ENCODE peak calls at places on chromosomes 13 and 19, in five cellular contexts. H is foreskin fibroblast, Z is cardiac fibroblast, Q is left ventricle myocardium inferior, K is ovary. J is an unnamed sample.

GRCh38 chr19:28943651-28944050 is 269.3 kb downstream of the UQCRFS1 start:
- DNase-seq in H (no peak), Z (no peak), Q (no peak), K (no peak), J (no peak)

GRCh38 chr19:49453013-49453756 is at the start of gene ALDH16A1:
- DNase-seq in H (peak; percentile 99), Z (peak; percentile 99), Q (peak; percentile 98), K (peak; percentile 98), J (peak; percentile 95)

GRCh38 chr19:7637374-7638256 is 705 bp downstream of the STXBP2 start:
- DNase-seq in H (no peak), Z (peak; percentile 29), Q (peak; percentile 51), K (no peak), J (no peak)

GRCh38 chr19:18536475-18536874 is 6.9 kb downstream of the FKBP8 start:
- DNase-seq in H (no peak), Z (no peak), Q (no peak), K (no peak), J (no peak)

GRCh38 chr19:5321851-5322681 is 18.5 kb downstream of the PTPRS start:
- DNase-seq in H (peak; percentile 10), Z (no peak), Q (no peak), K (no peak), J (no peak)

GRCh38 chr13:64540468-64540867 is 2689.7 kb downstream of the PCDH9 start:
- DNase-seq in H (peak; percentile 29), Z (no peak), Q (no peak), K (no peak), J (no peak)

GRCh38 chr13:92530364-92530763 is 696.2 kb upstream of the GPC6 start:
- DNase-seq in H (no peak), Z (peak; percentile 13), Q (no peak), K (no peak), J (no peak)

GRCh38 chr19:4518345-4519171 is at the start of gene PLIN4:
- DNase-seq in H (peak; percentile 83), Z (peak; percentile 94), Q (peak; percentile 85), K (peak; percentile 93), J (no peak)

GRCh38 chr13:59823495-59823894 is 340.2 kb downstream of the DIAPH3 start:
- DNase-seq in H (peak; percentile 77), Z (peak; percentile 32), Q (no peak), K (no peak), J (peak; percentile 1)

GRCh38 chr13:81591528-81592220 is 1250.7 kb upstream of the SPRY2 start:
- DNase-seq in H (no peak), Z (no peak), Q (no peak), K (no peak), J (no peak)

GRCh38 chr13:41916173-41916954 is 44.5 kb downstream of the VWA8 start:
- DNase-seq in H (peak; percentile 88), Z (peak; percentile 76), Q (no peak), K (no peak), J (peak; percentile 89)

GRCh38 chr19:58399903-58400637 is 4.6 kb downstream of the RNF225 start:
- DNase-seq in H (peak; percentile 51), Z (no peak), Q (no peak), K (no peak), J (no peak)

GRCh38 chr19:30174357-30174645 is 197.9 kb upstream of the ZNF536 start:
- DNase-seq in H (no peak), Z (no peak), Q (no peak), K (no peak), J (no peak)

DNA sequence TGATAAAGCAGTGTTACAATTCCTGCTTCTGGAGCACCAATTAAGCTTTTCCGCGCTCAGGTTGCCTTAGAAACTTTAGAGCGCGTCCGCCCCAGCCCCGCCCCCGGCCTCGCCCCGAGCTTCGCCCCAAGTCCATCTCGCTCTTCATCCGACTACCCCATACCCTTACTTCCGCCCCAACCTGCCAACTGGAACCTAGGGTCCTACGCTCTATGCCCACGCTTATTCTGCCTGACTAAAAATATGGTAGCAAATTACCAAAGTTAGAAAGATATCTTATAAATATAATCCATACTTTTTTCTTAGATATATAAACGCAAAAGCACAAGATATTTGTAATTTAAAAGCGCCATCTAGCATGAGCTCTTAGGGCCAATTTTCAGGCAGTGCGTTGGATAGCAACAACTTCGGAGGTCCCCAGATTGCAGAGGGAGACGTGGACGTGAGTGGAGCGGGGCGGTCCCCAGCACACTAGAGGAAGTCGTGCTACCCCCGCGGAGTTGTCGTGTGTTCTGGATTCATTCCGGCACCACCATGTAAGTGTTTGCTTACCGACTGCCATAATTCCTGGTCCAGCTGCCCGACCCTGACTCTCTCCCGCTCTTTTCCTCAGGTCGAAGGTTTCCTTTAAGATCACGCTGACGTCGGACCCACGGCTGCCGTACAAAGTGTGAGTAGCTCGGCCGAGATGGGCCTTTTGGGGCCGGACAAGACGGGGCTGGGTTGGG is at the start of gene UFM1:
- DNase-seq in H (peak; percentile 95), Z (peak; percentile 98), Q (peak; percentile 90), K (peak; percentile 89), J (peak; percentile 90)
- TF ChIP-seq CTCF in H (no peak), Z (no peak), Q (no peak), K (peak; percentile 9), J (no peak)

GRCh38 chr13:33206945-33207615 is 78.5 kb downstream of the STARD13 start:
- DNase-seq in H (no peak), Z (no peak), Q (no peak), K (no peak), J (no peak)

GRCh38 chr13:33206425-33206824 is 79.1 kb downstream of the STARD13 start:
- DNase-seq in H (peak; percentile 72), Z (no peak), Q (no peak), K (no peak), J (no peak)

GRCh38 chr13:33205224-33205623 is 80.3 kb downstream of the STARD13 start:
- DNase-seq in H (no peak), Z (no peak), Q (no peak), K (no peak), J (no peak)

GRCh38 chr13:33204130-33204927 is 81.2 kb downstream of the STARD13 start:
- DNase-seq in H (peak; percentile 96), Z (peak; percentile 94), Q (peak; percentile 73), K (peak; percentile 44), J (peak; percentile 87)

DNA sequence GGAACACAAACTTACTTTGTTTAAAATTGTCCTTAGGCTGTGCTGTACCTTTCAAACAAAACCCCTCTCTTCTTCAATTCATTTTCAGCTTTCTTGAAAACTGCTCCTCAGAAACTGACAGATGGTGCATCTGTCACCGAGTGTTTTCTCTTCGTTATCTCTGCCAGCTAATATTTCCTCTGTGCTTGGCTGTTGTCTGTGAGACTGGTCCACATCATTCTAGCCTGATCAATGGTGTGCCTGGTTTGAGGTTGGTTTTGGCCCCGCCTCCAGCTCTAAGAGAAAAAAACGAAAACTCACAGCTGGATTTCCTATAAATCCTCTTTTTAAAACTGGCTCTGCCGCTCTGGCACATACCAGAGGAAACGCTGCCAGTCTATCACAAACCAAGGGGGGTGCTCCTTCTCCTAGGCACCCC is 79.7 kb downstream of the STARD13 start:
- DNase-seq in H (no peak), Z (peak; percentile 39), Q (no peak), K (no peak), J (no peak)
- H3K4me3 ChIP-seq in H (peak overlapping the region; percentile 6), Z (no peak overlapping the region), Q (peak overlapping the region; percentile 60), K (no peak overlapping the region), J (peak overlapping the region; percentile 9)

GRCh38 chr19:48203794-48204628 is 33.5 kb downstream of the ZSWIM9 start:
- DNase-seq in H (peak; percentile 96), Z (peak; percentile 96), Q (peak; percentile 93), K (peak; percentile 90), J (peak; percentile 87)
- TF ChIP-seq CTCF in H (no peak), Z (no peak), Q (no peak), K (no peak), J (no peak)

DNA sequence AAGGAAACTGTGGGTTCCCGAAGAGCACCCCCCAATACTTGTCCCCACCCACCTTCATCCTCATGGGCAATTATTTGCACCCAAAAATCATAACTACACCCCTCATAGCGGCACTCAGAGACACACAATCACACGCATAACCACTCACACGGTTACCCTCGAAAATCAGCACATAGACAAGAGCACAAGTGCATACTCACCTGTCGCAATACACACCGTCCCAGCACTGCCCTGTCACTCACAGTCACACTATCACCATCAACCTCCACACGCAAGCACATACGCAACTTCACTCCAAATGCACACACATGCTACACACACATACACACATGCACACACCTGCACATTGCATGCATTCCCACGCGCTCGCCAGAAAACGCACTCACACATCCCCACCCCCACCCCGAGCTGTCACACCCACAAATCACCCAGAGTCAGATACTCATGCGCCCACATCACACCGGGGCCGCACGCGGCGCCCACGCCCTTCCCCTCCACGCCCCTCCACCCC is 535 bp downstream of the COL5A3 start:
- DNase-seq in H (peak; percentile 12), Z (peak; percentile 9), Q (no peak), K (no peak), J (no peak)
- H3K4me3 ChIP-seq in H (peak overlapping the region; percentile 59), Z (peak overlapping the region; percentile 38), Q (peak overlapping the region; percentile 69), K (peak overlapping the region; percentile 28), J (peak overlapping the region; percentile 16)

GRCh38 chr19:43316591-43317319 is 36.7 kb upstream of the CD177 start:
- DNase-seq in H (peak; percentile 37), Z (no peak), Q (no peak), K (no peak), J (no peak)
- TF ChIP-seq CTCF in H (peak; percentile 36), Z (peak; percentile 55), Q (no peak), K (no peak), J (peak; percentile 19)

GRCh38 chr19:13012390-13012689 is 17.1 kb downstream of the NFIX start:
- DNase-seq in H (no peak), Z (no peak), Q (no peak), K (no peak), J (no peak)
- H3K4me3 ChIP-seq in H (peak overlapping the region; percentile 34), Z (peak overlapping the region; percentile 17), Q (peak overlapping the region; percentile 59), K (peak overlapping the region; percentile 46), J (peak overlapping the region; percentile 36)

GRCh38 chr19:55535579-55536350 is 1.2 kb downstream of the SBK2 start:
- DNase-seq in H (no peak), Z (no peak), Q (no peak), K (no peak), J (no peak)

GRCh38 chr19:55537741-55538111 is 793 bp upstream of the SBK2 start:
- DNase-seq in H (peak; percentile 63), Z (no peak), Q (no peak), K (no peak), J (no peak)

GRCh38 chr19:55538132-55538531 is 1.2 kb upstream of the SBK2 start:
- DNase-seq in H (no peak), Z (no peak), Q (no peak), K (no peak), J (no peak)

GRCh38 chr19:55536366-55536765 is 567 bp downstream of the SBK2 start:
- DNase-seq in H (no peak), Z (no peak), Q (no peak), K (no peak), J (no peak)

GRCh38 chr19:55536951-55537740 is at the start of gene SBK2:
- DNase-seq in H (no peak), Z (no peak), Q (no peak), K (no peak), J (no peak)
- TF ChIP-seq CTCF in H (no peak), Z (peak; percentile 9), Q (peak; percentile 51), K (no peak), J (peak; percentile 20)

GRCh38 chr19:54309811-54310210 is 3.2 kb downstream of the LILRA5 start:
- DNase-seq in H (no peak), Z (no peak), Q (no peak), K (no peak), J (no peak)

GRCh38 chr19:54312011-54312410 is 955 bp downstream of the LILRA5 start:
- DNase-seq in H (no peak), Z (no peak), Q (no peak), K (no peak), J (no peak)

GRCh38 chr19:54311486-54311885 is 1.5 kb downstream of the LILRA5 start:
- DNase-seq in H (no peak), Z (no peak), Q (no peak), K (no peak), J (no peak)

GRCh38 chr19:54312436-54313362 is at the start of gene LILRA5:
- DNase-seq in H (no peak), Z (no peak), Q (peak; percentile 50), K (no peak), J (no peak)

GRCh38 chr19:54310543-54310942 is 2.4 kb downstream of the LILRA5 start:
- DNase-seq in H (no peak), Z (no peak), Q (no peak), K (no peak), J (no peak)
- H3K4me3 ChIP-seq in H (no peak overlapping the region), Z (no peak overlapping the region), Q (no peak overlapping the region), K (no peak overlapping the region), J (no peak overlapping the region)

J was measured in astrocyte of the cerebellum.